ENCODE peak calls at places on chromosome 21, in seven cellular contexts. N is GM23338, W is body of pancreas, E is ovary, H is heart left ventricle, Z is stomach, K is left ventricle myocardium inferior. C is an unnamed sample.

GRCh38 chr21:36055551-36055950 is 4.8 kb downstream of the SETD4 start:
- DNase-seq in H (no peak), E (no peak), W (no peak), N (no peak), Z (no peak), K (no peak), C (no peak)

GRCh38 chr21:16088121-16088520 is 358.3 kb downstream of the USP25 start:
- DNase-seq in N (no peak), K (no peak), W (no peak), H (no peak), E (no peak), Z (no peak), C (no peak)

GRCh38 chr21:34690793-34691175 is 22.0 kb downstream of the CLIC6 start:
- DNase-seq in N (no peak), K (no peak), W (no peak), Z (no peak), E (no peak), H (no peak), C (no peak)

GRCh38 chr21:34790341-34790740 is 121.5 kb downstream of the CLIC6 start:
- DNase-seq in H (no peak), N (no peak), W (no peak), K (no peak), Z (no peak), E (no peak), C (no peak)

GRCh38 chr21:36729301-36729970 is 30.5 kb downstream of the SIM2 start:
- DNase-seq in K (no peak), E (no peak), W (no peak), H (no peak), N (no peak), Z (peak; percentile 8), C (peak; percentile 1)

GRCh38 chr21:30415993-30416392 is 9.7 kb downstream of the KRTAP13-3 start:
- DNase-seq in N (no peak), W (no peak), Z (no peak), E (no peak), H (no peak), K (no peak), C (no peak)

GRCh38 chr21:35149698-35150097 is 100.6 kb upstream of the RUNX1 start:
- DNase-seq in Z (no peak), E (no peak), N (no peak), H (no peak), W (no peak), K (no peak), C (no peak)

GRCh38 chr21:27550258-27550657 is 583.4 kb upstream of the ADAMTS5 start:
- DNase-seq in N (no peak), K (no peak), H (no peak), Z (no peak), E (no peak), W (no peak), C (no peak)

GRCh38 chr21:26491663-26492062 is 81.4 kb downstream of the CYYR1 start:
- DNase-seq in N (no peak), Z (no peak), W (no peak), K (no peak), H (no peak), E (no peak), C (no peak)

GRCh38 chr21:44392916-44393315 is 39.5 kb downstream of the TRPM2 start:
- DNase-seq in Z (no peak), N (no peak), W (no peak), E (no peak), H (no peak), K (no peak), C (no peak)

GRCh38 chr21:36628096-36628495 is 70.8 kb upstream of the SIM2 start:
- DNase-seq in H (no peak), E (no peak), N (no peak), W (no peak), K (no peak), Z (no peak), C (no peak)

GRCh38 chr21:14603202-14603601 is 57.1 kb upstream of the SAMSN1 start:
- DNase-seq in K (no peak), Z (no peak), H (no peak), N (no peak), E (no peak), W (no peak), C (no peak)

GRCh38 chr21:14064296-14064645 is 146.5 kb downstream of the LIPI start:
- DNase-seq in E (no peak), K (no peak), H (no peak), W (no peak), Z (no peak), N (peak; percentile 52), C (no peak)

GRCh38 chr21:41869771-41870170 is 9.4 kb downstream of the PRDM15 start:
- DNase-seq in K (no peak), E (no peak), W (no peak), N (no peak), H (no peak), Z (no peak), C (no peak)

GRCh38 chr21:39818557-39818956 is 48.7 kb upstream of the PCP4 start:
- DNase-seq in Z (no peak), N (no peak), K (no peak), E (no peak), H (no peak), W (no peak), C (no peak)

GRCh38 chr21:43585924-43586411 is 73.3 kb downstream of the HSF2BP start:
- DNase-seq in W (peak; percentile 72), H (peak; percentile 65), Z (peak; percentile 79), E (no peak), N (peak; percentile 85), K (no peak), C (peak; percentile 79)

GRCh38 chr21:24729568-24729967 is 877.7 kb downstream of the MRPL39 start:
- DNase-seq in K (no peak), Z (no peak), E (no peak), W (no peak), H (no peak), N (no peak), C (no peak)

GRCh38 chr21:44529503-44530125 is 10.4 kb downstream of the KRTAP10-1 start:
- DNase-seq in H (no peak), K (peak; percentile 6), E (peak; percentile 24), W (no peak), N (no peak), Z (no peak), C (peak; percentile 24)

GRCh38 chr21:41364308-41364707 is 2.5 kb downstream of the MX2 start:
- DNase-seq in E (no peak), W (no peak), Z (no peak), N (no peak), H (no peak), K (no peak), C (no peak)

GRCh38 chr21:31872072-31872451 is 758 bp upstream of the HUNK start:
- DNase-seq in H (no peak), N (peak; percentile 32), E (no peak), K (no peak), W (no peak), Z (no peak), C (no peak)

GRCh38 chr21:31873275-31873695 is 465 bp downstream of the HUNK start:
- DNase-seq in K (no peak), W (no peak), E (peak; percentile 56), H (no peak), N (peak; percentile 63), Z (no peak), C (peak; percentile 52)

GRCh38 chr21:31873696-31874599 is 1.1 kb downstream of the HUNK start:
- DNase-seq in Z (peak; percentile 51), E (peak; percentile 74), H (peak; percentile 36), W (peak; percentile 78), N (peak; percentile 73), K (peak; percentile 33), C (peak; percentile 80)

GRCh38 chr21:31874817-31875216 is 2.0 kb downstream of the HUNK start:
- DNase-seq in Z (no peak), E (no peak), N (peak; percentile 55), H (no peak), K (no peak), W (peak; percentile 87), C (no peak)

GRCh38 chr21:31872452-31873274 is at the start of gene HUNK:
- DNase-seq in W (peak; percentile 78), N (peak; percentile 73), E (peak; percentile 66), H (no peak), Z (no peak), K (no peak), C (peak; percentile 68)
- TF ChIP-seq CTCF in W (no peak), N (peak; percentile 1), E (no peak), H (no peak), Z (no peak), K (no peak), C (no peak)

GRCh38 chr21:33561373-33561772 is 18.5 kb downstream of the SON start:
- DNase-seq in E (no peak), H (no peak), W (no peak), N (no peak), Z (no peak), K (no peak), C (no peak)

GRCh38 chr21:33558777-33559421 is 16.1 kb downstream of the SON start:
- DNase-seq in H (no peak), W (no peak), E (no peak), N (no peak), Z (no peak), K (no peak), C (no peak)

GRCh38 chr21:33562389-33562788 is 19.6 kb downstream of the SON start:
- DNase-seq in Z (no peak), K (no peak), W (no peak), N (no peak), H (no peak), E (no peak), C (no peak)

GRCh38 chr21:33559813-33560212 is 17.0 kb downstream of the SON start:
- DNase-seq in H (no peak), Z (no peak), E (no peak), K (no peak), N (no peak), W (no peak), C (no peak)

DNA sequence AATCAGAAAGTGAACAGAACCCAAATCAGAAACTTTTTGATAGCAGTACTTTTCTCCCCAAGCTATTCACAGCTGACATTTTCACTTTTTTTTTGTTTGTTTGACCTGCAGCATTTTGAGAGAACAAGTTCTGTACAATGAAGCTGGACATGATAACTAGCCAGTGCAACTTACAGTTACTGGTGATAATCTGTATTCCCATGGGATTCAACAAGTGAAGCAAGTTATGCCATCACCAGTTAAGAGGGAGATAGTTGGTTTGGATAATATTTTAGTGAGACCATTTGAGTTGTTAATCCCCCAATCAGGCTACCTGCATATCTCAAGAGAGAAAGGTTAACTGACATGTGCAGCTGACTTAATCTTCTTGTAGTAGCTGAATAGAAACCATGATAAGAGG is 18.1 kb downstream of the SON start:
- DNase-seq in N (no peak), H (no peak), E (no peak), W (no peak), Z (no peak), K (no peak), C (no peak)
- H3K36me3 ChIP-seq in N (peaks cover 59% of the 10 kb centered on the region), H (peaks cover 83% of the 10 kb centered on the region), E (no peaks in the 10 kb centered on the region), W (peaks cover 10% of the 10 kb centered on the region), Z (peaks cover 94% of the 10 kb centered on the region), K (peaks cover 86% of the 10 kb centered on the region), C (no peaks in the 10 kb centered on the region)

GRCh38 chr21:46325073-46325912 is 1.3 kb downstream of the PCNT start:
- DNase-seq in Z (peak; percentile 37), K (peak; percentile 42), H (peak; percentile 66), W (peak; percentile 43), E (peak; percentile 65), N (peak; percentile 81), C (peak; percentile 73)
- TF ChIP-seq CTCF in Z (no peak), K (peak; percentile 51), H (no peak), W (no peak), E (no peak), N (peak; percentile 33), C (peak; percentile 27)

DNA sequence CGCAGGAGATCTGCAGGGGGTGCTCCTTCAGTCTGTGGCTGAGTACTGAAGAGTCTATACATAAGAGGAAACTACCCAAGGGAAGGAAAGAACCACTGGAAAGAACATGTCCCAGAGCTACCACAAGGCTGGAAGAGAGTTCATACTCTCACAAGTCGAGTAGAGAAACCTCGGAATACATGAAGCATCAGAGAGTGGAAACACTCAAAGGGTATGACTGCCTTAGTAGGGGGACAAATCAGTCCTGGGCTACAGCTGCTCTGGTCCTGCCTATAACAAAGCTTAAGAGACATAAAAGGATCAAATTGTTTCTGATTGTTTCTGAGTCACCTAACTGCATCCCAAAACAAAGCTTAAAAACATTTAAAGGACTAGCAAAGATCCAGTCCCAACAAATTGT is 27.4 kb downstream of the TMEM50B start:
- DNase-seq in E (no peak), W (no peak), H (no peak), N (no peak), Z (no peak), K (no peak), C (no peak)
- H3K36me3 ChIP-seq in E (no peaks in the 10 kb centered on the region), W (no peaks in the 10 kb centered on the region), H (peaks cover 87% of the 10 kb centered on the region), N (no peaks in the 10 kb centered on the region), Z (peaks cover 71% of the 10 kb centered on the region), K (peaks cover 62% of the 10 kb centered on the region), C (no peaks in the 10 kb centered on the region)